ENCODE peak calls at places on chromosomes 5 and 9, in eight cellular contexts. G is hepatocyte, H is astrocyte, C is HCT116, X is GM23338, I is PC-3, F is fibroblast of lung, Z is GM23248. U is an unnamed sample.

GRCh38 chr9:112866662-112867274 is 23.9 kb downstream of the SLC46A2 start:
- DNase-seq in H (no peak), X (peak), I (peak), Z (peak), F (peak), G (no peak), C (peak), U (peak)

GRCh38 chr5:93582677-93583524 is at the start of gene NR2F1:
- DNase-seq in G (peak), F (peak), H (peak), I (peak), C (peak), Z (peak), X (peak), U (peak)

GRCh38 chr5:121915765-121916164 is 46.0 kb upstream of the SRFBP1 start:
- DNase-seq in G (no peak), Z (no peak), H (no peak), F (peak), X (no peak), I (no peak), C (no peak), U (no peak)

GRCh38 chr5:181170996-181171395 is 23.6 kb downstream of the OR2V2 start:
- DNase-seq in G (no peak), H (peak), C (no peak), I (no peak), X (no peak), F (peak), Z (peak), U (no peak)

GRCh38 chr5:179192891-179193470 is 132.8 kb downstream of the ZNF354C start:
- DNase-seq in X (no peak), F (no peak), G (no peak), Z (no peak), I (no peak), H (no peak), C (no peak), U (no peak)

GRCh38 chr5:108420182-108420581 is 38.3 kb upstream of the FBXL17 start:
- DNase-seq in X (no peak), F (no peak), G (no peak), C (no peak), Z (no peak), H (no peak), I (no peak), U (peak)

GRCh38 chr5:96140084-96140483 is 178.4 kb upstream of the ELL2 start:
- DNase-seq in C (no peak), I (no peak), H (no peak), G (no peak), X (no peak), Z (no peak), F (no peak), U (no peak)

GRCh38 chr9:115855458-115856133 is 298.0 kb upstream of the PAPPA start:
- DNase-seq in X (peak), G (no peak), H (no peak), F (peak), Z (peak), C (no peak), I (no peak), U (peak)

DNA sequence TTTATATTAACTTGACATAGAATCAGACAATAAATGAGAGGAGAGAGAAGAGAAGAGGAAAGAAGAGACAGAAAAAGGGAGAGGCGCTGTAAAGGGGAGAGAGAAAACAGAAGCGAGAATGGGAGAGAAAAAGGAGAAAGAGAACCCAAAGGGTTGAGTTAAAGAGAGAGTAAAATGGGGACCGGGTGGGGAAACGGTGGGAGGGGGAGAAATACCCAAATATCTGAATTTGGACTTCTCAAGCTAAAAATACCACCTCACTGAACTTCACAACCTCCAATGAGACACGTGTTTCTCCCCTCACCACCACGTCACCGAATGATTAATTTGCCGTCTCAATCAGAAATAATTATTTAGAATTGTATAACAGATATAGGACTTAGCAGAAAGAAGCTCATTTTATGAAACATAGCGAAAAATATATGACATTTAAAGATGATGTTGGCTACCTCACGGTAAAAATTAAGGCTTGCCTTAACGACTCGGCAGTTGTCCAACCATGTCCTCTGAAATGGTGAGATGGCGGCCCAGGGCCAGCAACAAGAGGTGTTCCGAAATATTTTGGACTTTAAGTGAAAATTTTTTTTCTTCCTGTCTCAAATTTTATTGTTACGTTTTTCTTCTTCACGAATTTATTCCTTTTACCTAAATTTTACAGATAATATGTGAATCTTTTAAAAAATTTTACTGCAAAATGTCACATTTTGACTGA is 204.0 kb downstream of the MEF2C start:
- DNase-seq in H (no peak), F (peak), Z (no peak), I (no peak), X (no peak), C (no peak), G (no peak), U (no peak)
- TF ChIP-seq EZH2 in H (no peak), F (no peak), Z (no peak), I (no peak), X (peak), C (no peak), G (no peak), U (no peak)

DNA sequence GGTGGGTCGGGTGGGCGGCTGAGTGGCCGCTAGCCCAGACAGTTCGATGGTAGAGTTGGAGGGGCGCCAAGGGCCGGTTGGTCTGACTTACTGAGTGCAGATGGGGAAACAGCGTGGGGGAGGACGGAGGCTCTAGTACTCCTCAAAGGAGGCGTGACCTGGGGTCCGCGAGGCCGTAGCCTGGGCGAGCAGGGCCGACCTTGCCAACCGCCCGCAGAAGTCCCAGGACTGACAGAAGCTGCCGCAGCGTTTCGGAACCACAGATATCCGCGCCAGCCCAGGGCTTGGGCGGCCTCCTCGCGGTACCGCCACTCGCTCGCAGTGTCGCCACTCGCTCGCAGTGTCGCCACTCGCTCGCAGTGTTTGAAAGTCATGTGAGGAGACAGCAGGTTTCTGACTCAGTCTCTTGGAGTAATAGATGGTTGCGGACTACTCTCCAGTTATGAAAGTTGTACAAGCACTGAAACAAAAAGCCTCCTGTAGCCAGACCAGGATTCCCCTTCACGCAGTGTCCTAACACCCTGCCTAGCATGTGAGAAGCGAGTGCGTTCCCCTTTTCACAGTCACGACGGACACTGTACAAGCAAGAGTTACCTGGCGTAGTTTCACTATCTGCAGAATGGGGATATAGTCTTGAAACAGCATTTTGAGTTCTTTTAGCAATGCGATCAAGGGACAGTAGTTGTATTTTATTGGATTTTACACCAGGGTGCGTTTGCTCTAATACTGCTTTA is 674 bp downstream of the TMEM38B start:
- DNase-seq in Z (peak), G (peak), X (peak), H (peak), F (peak), C (no peak), I (peak), U (peak)
- TF ChIP-seq EZH2 in Z (no peak), G (no peak), X (peak), H (no peak), F (no peak), C (no peak), I (no peak), U (no peak)

DNA sequence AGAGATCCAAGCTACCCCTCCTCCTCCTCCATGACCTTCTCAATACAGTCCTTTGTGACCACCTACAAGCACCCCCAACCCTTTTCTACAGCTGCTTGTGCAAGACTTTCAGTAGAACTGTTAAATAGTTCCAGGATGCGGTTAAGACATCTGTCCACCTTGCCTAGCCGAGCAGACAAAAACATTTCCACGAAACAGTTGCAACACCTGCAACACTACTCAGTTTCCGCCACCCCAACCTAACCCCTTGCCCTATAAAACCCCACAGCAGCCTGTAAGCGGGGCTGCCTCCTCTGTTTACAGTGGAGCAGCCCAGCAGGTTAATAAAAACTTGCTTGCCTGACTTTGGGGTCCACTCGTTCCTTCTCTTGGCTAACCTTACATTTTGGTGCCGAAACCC is 1803.5 kb upstream of the CDH6 start:
- DNase-seq in H (no peak), G (no peak), X (no peak), I (no peak), Z (no peak), C (no peak), F (no peak), U (no peak)
- TF ChIP-seq EZH2 in H (no peak), G (no peak), X (no peak), I (no peak), Z (no peak), C (no peak), F (no peak), U (no peak)

GRCh38 chr5:73274121-73274520 is 101.1 kb downstream of the TMEM174 start:
- DNase-seq in Z (peak), C (no peak), X (no peak), H (no peak), I (no peak), F (no peak), G (no peak), U (no peak)
- TF ChIP-seq EZH2 in Z (no peak), C (no peak), X (no peak), H (no peak), I (no peak), F (no peak), G (no peak), U (no peak)

GRCh38 chr5:501040-501832 is 23.0 kb downstream of the SLC9A3 start:
- DNase-seq in F (no peak), X (no peak), I (no peak), Z (no peak), G (no peak), C (no peak), H (no peak), U (no peak)
- TF ChIP-seq EZH2 in F (no peak), X (no peak), I (no peak), Z (no peak), G (no peak), C (no peak), H (no peak), U (no peak)